ENCODE peak calls at places on chromosome 10, in four cellular contexts. One of them, this sample, is unnamed.

GRCh38 chr10:18505719-18506118 is 145.7 kb downstream of the NSUN6 start:
- DNase-seq in HCT116: no peak
- DNase-seq in aorta: no peak
- DNase-seq in stomach: no peak
- DNase-seq in this sample: no peak

GRCh38 chr10:3919676-3920308 is 134.8 kb upstream of the KLF6 start:
- DNase-seq in HCT116: no peak
- DNase-seq in aorta: no peak
- DNase-seq in stomach: no peak
- DNase-seq in this sample: no peak

GRCh38 chr10:107442035-107442505 is 277.6 kb upstream of the SORCS1 start:
- DNase-seq in HCT116: no peak
- DNase-seq in aorta: no peak
- DNase-seq in stomach: no peak
- DNase-seq in this sample: no peak

GRCh38 chr10:71319800-71320392 is 837 bp downstream of the SLC29A3 start:
- DNase-seq in HCT116: no peak
- DNase-seq in aorta: no peak
- DNase-seq in stomach: no peak
- DNase-seq in this sample: no peak

GRCh38 chr10:73803680-73804286 is 7.6 kb downstream of the NDST2 start:
- DNase-seq in HCT116: no peak
- DNase-seq in aorta: no peak
- DNase-seq in stomach: no peak
- DNase-seq in this sample: no peak

GRCh38 chr10:3068201-3068967 is 1.0 kb downstream of the PFKP start:
- DNase-seq in HCT116: no peak
- DNase-seq in aorta: peak
- DNase-seq in stomach: peak
- DNase-seq in this sample: peak

GRCh38 chr10:131001438-131001837 is 310.1 kb downstream of the TCERG1L start:
- DNase-seq in HCT116: no peak
- DNase-seq in aorta: no peak
- DNase-seq in stomach: no peak
- DNase-seq in this sample: no peak

GRCh38 chr10:37975407-37975991 is 948 bp downstream of the ZNF25 start:
- DNase-seq in HCT116: no peak
- DNase-seq in aorta: no peak
- DNase-seq in stomach: no peak
- DNase-seq in this sample: no peak

GRCh38 chr10:78408671-78409472 is 375.2 kb downstream of the RPS24 start:
- DNase-seq in HCT116: no peak
- DNase-seq in aorta: peak
- DNase-seq in stomach: peak
- DNase-seq in this sample: no peak

GRCh38 chr10:117653170-117653515 is 110.6 kb downstream of the EMX2 start:
- DNase-seq in HCT116: peak
- DNase-seq in aorta: no peak
- DNase-seq in stomach: no peak
- DNase-seq in this sample: no peak

GRCh38 chr10:75137533-75138438 is 26.3 kb downstream of the SAMD8 start:
- DNase-seq in HCT116: peak
- DNase-seq in aorta: no peak
- DNase-seq in stomach: no peak
- DNase-seq in this sample: no peak

GRCh38 chr10:122007415-122007814 is 18.5 kb downstream of the TACC2 start:
- DNase-seq in HCT116: no peak
- DNase-seq in aorta: no peak
- DNase-seq in stomach: no peak
- DNase-seq in this sample: no peak

GRCh38 chr10:121668336-121669009 is 70.2 kb upstream of the FGFR2 start:
- DNase-seq in HCT116: no peak
- DNase-seq in aorta: peak
- DNase-seq in stomach: peak
- DNase-seq in this sample: peak

GRCh38 chr10:88733215-88733614 is 26.6 kb upstream of the LIPN start:
- DNase-seq in HCT116: no peak
- DNase-seq in aorta: no peak
- DNase-seq in stomach: no peak
- DNase-seq in this sample: no peak

GRCh38 chr10:127085957-127086356 is 110.4 kb downstream of the INSYN2A start:
- DNase-seq in HCT116: no peak
- DNase-seq in aorta: no peak
- DNase-seq in stomach: no peak
- DNase-seq in this sample: no peak

GRCh38 chr10:14782691-14783363 is 8.1 kb upstream of the FAM107B start:
- DNase-seq in HCT116: peak
- DNase-seq in aorta: no peak
- DNase-seq in stomach: no peak
- DNase-seq in this sample: no peak

GRCh38 chr10:100744980-100745881 is at the start of gene PAX2:
- DNase-seq in HCT116: peak
- DNase-seq in aorta: no peak
- DNase-seq in stomach: no peak
- DNase-seq in this sample: no peak
- H3K4me3 ChIP-seq in HCT116: peak
- H3K4me3 ChIP-seq in aorta: peak
- H3K4me3 ChIP-seq in stomach: peak
- H3K4me3 ChIP-seq in this sample: no peak

GRCh38 chr10:24452030-24452429 is 243.1 kb downstream of the KIAA1217 start:
- DNase-seq in HCT116: no peak
- DNase-seq in aorta: no peak
- DNase-seq in stomach: no peak
- DNase-seq in this sample: no peak

GRCh38 chr10:24453404-24453830 is 244.5 kb downstream of the KIAA1217 start:
- DNase-seq in HCT116: no peak
- DNase-seq in aorta: no peak
- DNase-seq in stomach: no peak
- DNase-seq in this sample: no peak

GRCh38 chr10:24449769-24450310 is 240.9 kb downstream of the KIAA1217 start:
- DNase-seq in HCT116: no peak
- DNase-seq in aorta: no peak
- DNase-seq in stomach: no peak
- DNase-seq in this sample: no peak

GRCh38 chr10:24449334-24449740 is 240.4 kb downstream of the KIAA1217 start:
- DNase-seq in HCT116: no peak
- DNase-seq in aorta: no peak
- DNase-seq in stomach: no peak
- DNase-seq in this sample: no peak

DNA sequence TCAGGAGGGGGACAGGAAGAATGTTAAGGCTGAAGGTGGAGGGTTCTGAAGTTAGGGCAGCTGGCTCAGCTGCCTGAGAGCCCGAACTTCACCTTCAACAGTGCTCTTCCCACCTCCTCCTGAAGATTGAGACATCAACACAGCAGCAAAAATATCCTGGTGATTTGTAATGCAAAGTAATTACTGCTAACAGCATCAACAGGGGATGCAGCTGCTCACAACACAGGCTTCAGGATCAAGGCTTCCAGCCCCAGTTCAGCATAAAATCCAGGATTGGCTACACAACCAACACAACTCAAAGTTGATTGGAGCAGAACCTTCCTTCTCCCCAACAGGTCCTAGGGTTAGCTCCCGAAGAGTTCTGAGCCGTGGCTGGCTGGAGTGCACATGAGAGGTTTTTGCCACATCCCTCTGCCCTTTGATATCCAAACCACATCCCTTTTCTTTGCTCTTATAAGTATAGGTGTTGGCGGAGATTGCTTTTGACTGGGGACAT is 242.4 kb downstream of the KIAA1217 start:
- DNase-seq in HCT116: no peak
- DNase-seq in aorta: no peak
- DNase-seq in stomach: no peak
- DNase-seq in this sample: no peak
- H3K4me3 ChIP-seq in HCT116: no peak
- H3K4me3 ChIP-seq in aorta: no peak
- H3K4me3 ChIP-seq in stomach: no peak
- H3K4me3 ChIP-seq in this sample: no peak

GRCh38 chr10:65570143-65571010 is 1355.5 kb upstream of the LRRTM3 start:
- DNase-seq in HCT116: peak
- DNase-seq in aorta: peak
- DNase-seq in stomach: peak
- DNase-seq in this sample: peak
- H3K4me3 ChIP-seq in HCT116: peak
- H3K4me3 ChIP-seq in aorta: no peak
- H3K4me3 ChIP-seq in stomach: peak
- H3K4me3 ChIP-seq in this sample: peak

DNA sequence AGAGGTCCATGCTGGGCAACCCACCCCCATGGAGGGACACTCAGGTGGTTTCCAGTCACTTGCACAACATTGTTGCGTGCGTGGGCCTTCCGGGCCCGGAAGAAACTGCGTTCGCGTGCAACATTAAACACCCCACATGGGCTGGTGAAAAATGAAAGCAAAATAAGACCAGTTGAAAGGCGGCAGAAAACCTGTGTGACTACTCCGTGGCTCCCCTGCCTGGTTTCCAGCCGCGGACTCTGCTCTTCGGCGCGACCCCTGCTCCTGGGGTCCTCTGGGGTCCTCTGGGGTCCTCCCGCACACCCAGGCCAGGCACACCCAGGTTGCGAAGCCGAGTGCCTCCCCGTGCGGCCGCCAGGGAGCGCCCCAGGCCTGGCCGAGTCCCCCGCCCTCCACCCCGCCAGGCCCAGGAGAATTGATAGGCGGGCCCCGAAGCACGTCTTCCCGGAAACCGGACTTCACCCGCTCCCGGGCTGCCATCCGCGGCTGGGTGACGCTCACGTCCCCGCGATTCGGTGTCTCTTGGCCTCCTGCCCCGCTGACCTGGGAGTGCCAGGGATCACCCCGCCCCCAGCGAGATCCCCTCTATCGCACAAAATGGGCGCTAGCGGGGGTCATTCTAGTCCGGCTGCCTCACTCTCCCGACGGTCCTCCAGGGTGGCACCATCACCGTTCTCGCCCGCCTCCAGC is 1.9 kb upstream of the SH2D4B start:
- DNase-seq in HCT116: peak
- DNase-seq in aorta: peak
- DNase-seq in stomach: peak
- DNase-seq in this sample: peak
- H3K4me3 ChIP-seq in HCT116: peak
- H3K4me3 ChIP-seq in aorta: peak
- H3K4me3 ChIP-seq in stomach: peak
- H3K4me3 ChIP-seq in this sample: peak

GRCh38 chr10:132223611-132224342 is 37.0 kb downstream of the DPYSL4 start:
- DNase-seq in HCT116: no peak
- DNase-seq in aorta: no peak
- DNase-seq in stomach: no peak
- DNase-seq in this sample: no peak

GRCh38 chr10:132225073-132225848 is 38.5 kb downstream of the DPYSL4 start:
- DNase-seq in HCT116: no peak
- DNase-seq in aorta: no peak
- DNase-seq in stomach: no peak
- DNase-seq in this sample: no peak

GRCh38 chr10:132223156-132223590 is 36.4 kb downstream of the DPYSL4 start:
- DNase-seq in HCT116: peak
- DNase-seq in aorta: peak
- DNase-seq in stomach: peak
- DNase-seq in this sample: peak

GRCh38 chr10:132224343-132225072 is 37.8 kb downstream of the DPYSL4 start:
- DNase-seq in HCT116: no peak
- DNase-seq in aorta: no peak
- DNase-seq in stomach: no peak
- DNase-seq in this sample: no peak

GRCh38 chr10:132222726-132223125 is 36.0 kb downstream of the DPYSL4 start:
- DNase-seq in HCT116: no peak
- DNase-seq in aorta: no peak
- DNase-seq in stomach: no peak
- DNase-seq in this sample: no peak
- H3K4me3 ChIP-seq in HCT116: no peak
- H3K4me3 ChIP-seq in aorta: no peak
- H3K4me3 ChIP-seq in stomach: no peak
- H3K4me3 ChIP-seq in this sample: no peak

DNA sequence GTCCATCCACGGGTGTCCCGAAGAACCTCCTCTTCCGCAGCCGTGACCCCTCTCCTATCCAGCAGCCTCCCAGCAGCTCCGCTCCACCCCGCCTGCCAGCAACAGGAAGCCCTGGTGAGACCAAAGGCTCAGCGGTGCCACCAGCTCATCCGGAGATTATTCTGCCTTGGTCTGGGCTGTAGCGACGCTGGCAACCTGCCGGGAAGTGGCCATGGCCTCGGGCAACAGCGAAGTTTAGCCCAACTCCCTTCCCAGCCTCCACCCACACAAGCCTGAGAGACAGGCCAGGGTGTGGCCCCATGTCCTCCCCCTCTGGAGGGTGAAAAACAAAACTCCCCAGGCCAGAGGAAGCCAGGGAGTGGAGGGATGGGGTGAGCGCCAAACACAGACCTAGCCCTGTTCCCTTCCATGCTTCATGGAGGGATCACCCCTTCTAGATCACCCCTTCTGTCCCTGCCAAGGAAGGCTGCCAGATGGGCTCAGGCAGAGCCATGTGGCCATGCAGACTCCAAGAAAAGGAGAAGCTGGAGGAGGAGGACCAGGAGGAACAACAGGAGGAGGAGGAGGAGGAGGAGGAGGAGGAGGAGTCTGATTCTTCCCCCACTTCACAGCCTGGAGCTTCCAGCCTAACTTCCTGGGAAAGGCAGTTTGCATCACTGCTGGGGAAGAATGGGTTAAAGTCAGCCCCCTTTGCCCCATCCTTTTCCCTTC is 924 bp downstream of the CALHM2 start:
- DNase-seq in HCT116: peak
- DNase-seq in aorta: peak
- DNase-seq in stomach: peak
- DNase-seq in this sample: peak
- H3K4me3 ChIP-seq in HCT116: peak
- H3K4me3 ChIP-seq in aorta: peak
- H3K4me3 ChIP-seq in stomach: peak
- H3K4me3 ChIP-seq in this sample: peak

DNA sequence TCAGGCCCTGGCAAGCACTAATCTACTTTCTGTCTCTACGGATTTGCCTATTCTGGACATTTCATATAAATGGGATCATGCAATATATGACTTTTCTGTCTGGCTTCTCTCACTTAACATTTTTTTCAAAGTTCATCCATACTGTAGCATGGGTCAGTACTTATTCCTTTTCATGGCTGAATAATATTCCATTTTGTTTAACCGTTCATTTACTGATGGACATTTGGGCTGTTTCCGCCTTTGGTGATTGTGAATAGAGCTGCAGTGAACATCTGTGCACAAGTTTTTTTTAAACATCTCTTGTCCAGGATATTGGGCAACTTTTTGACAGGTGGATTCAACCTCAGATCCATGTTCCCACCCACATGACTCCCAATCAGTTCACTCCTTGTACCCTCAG is 31.0 kb downstream of the AIFM2 start:
- DNase-seq in HCT116: no peak
- DNase-seq in aorta: no peak
- DNase-seq in stomach: no peak
- DNase-seq in this sample: no peak
- H3K4me3 ChIP-seq in HCT116: no peak
- H3K4me3 ChIP-seq in aorta: no peak
- H3K4me3 ChIP-seq in stomach: no peak
- H3K4me3 ChIP-seq in this sample: no peak

GRCh38 chr10:86536294-86536861 is 14.8 kb upstream of the WAPL start:
- DNase-seq in HCT116: no peak
- DNase-seq in aorta: no peak
- DNase-seq in stomach: no peak
- DNase-seq in this sample: peak
- H3K4me3 ChIP-seq in HCT116: no peak
- H3K4me3 ChIP-seq in aorta: no peak
- H3K4me3 ChIP-seq in stomach: peak
- H3K4me3 ChIP-seq in this sample: no peak